ENCODE peak calls at places on chromosomes 12 and 14, in five cellular contexts. C is RWPE1, O is T-helper 1 cell, W is ecto neural progenitor cell, S is bronchial epithelial cell. L is an unnamed sample.

GRCh38 chr12:108306014-108306501 is 33.1 kb downstream of the CMKLR1 start:
- DNase-seq in C (peak), O (no peak), W (no peak), S (peak), L (no peak)

GRCh38 chr14:88488081-88488480 is 66.7 kb downstream of the PTPN21 start:
- DNase-seq in C (no peak), O (no peak), W (no peak), S (peak), L (no peak)

GRCh38 chr12:24860546-24860945 is 88.4 kb downstream of the BCAT1 start:
- DNase-seq in C (no peak), O (no peak), W (no peak), S (no peak), L (no peak)

GRCh38 chr14:41607966-41608663 is 1.4 kb downstream of the LRFN5 start:
- DNase-seq in C (no peak), O (no peak), W (peak), S (no peak), L (peak)

GRCh38 chr12:47746523-47746922 is 12.2 kb downstream of the RAPGEF3 start:
- DNase-seq in C (no peak), O (no peak), W (no peak), S (no peak), L (no peak)

GRCh38 chr12:92363295-92364146 is 217.9 kb upstream of the BTG1 start:
- DNase-seq in C (no peak), O (peak), W (no peak), S (no peak), L (no peak)

GRCh38 chr14:96920820-96921219 is 123.6 kb downstream of the VRK1 start:
- DNase-seq in C (no peak), O (no peak), W (no peak), S (no peak), L (no peak)

GRCh38 chr14:64421166-64421565 is 33.0 kb downstream of the MTHFD1 start:
- DNase-seq in C (peak), O (no peak), W (no peak), S (peak), L (no peak)

GRCh38 chr14:51511265-51511664 is 140.4 kb upstream of the FRMD6 start:
- DNase-seq in C (no peak), O (no peak), W (no peak), S (no peak), L (no peak)

GRCh38 chr12:109762071-109762672 is 48.5 kb downstream of the FAM222A start:
- DNase-seq in C (no peak), O (no peak), W (peak), S (no peak), L (no peak)

GRCh38 chr14:84029246-84029645 is 1500.7 kb upstream of the FLRT2 start:
- DNase-seq in C (no peak), O (no peak), W (no peak), S (no peak), L (no peak)